ENCODE peak calls at places on chromosomes 12 and 14, in seven cellular contexts. V is MCF 10A, K is ovary, B is fibroblast of lung, D is cardiac fibroblast, Y is heart right ventricle, O is chondrocyte. H is an unnamed sample.

GRCh38 chr12:106722854-106723253 is 51.6 kb upstream of the RIC8B start:
- DNase-seq in V (no peak), K (no peak), B (no peak), D (no peak), Y (no peak), O (no peak), H (no peak)

GRCh38 chr12:93139028-93139665 is 210.1 kb upstream of the EEA1 start:
- DNase-seq in V (no peak), K (no peak), B (no peak), D (no peak), Y (no peak), O (no peak), H (no peak)

GRCh38 chr14:23951590-23952143 is 1.9 kb upstream of the DHRS4 start:
- DNase-seq in V (no peak), K (no peak), B (no peak), D (no peak), Y (no peak), O (no peak), H (no peak)

GRCh38 chr12:6954754-6955461 is 3.8 kb downstream of the PTPN6 start:
- DNase-seq in V (no peak), K (no peak), B (no peak), D (no peak), Y (no peak), O (peak), H (no peak)

GRCh38 chr12:46556105-46556559 is 183.6 kb upstream of the SLC38A2 start:
- DNase-seq in V (peak), K (no peak), B (peak), D (peak), Y (no peak), O (no peak), H (no peak)

GRCh38 chr14:55388160-55388559 is 23.5 kb downstream of the ATG14 start:
- DNase-seq in V (no peak), K (no peak), B (peak), D (peak), Y (no peak), O (no peak), H (no peak)

GRCh38 chr12:72075401-72075800 is 136.8 kb downstream of the TPH2 start:
- DNase-seq in V (no peak), K (no peak), B (no peak), D (no peak), Y (no peak), O (no peak), H (no peak)

GRCh38 chr14:105207460-105207901 is 26.4 kb upstream of the NUDT14 start:
- DNase-seq in V (no peak), K (no peak), B (no peak), D (no peak), Y (peak), O (no peak), H (no peak)

GRCh38 chr12:97575792-97576191 is 113.2 kb downstream of the RMST start:
- DNase-seq in V (no peak), K (no peak), B (no peak), D (no peak), Y (no peak), O (no peak), H (no peak)

GRCh38 chr12:14935031-14935430 is 3.3 kb downstream of the ERP27 start:
- DNase-seq in V (no peak), K (no peak), B (no peak), D (no peak), Y (no peak), O (no peak), H (no peak)

DNA sequence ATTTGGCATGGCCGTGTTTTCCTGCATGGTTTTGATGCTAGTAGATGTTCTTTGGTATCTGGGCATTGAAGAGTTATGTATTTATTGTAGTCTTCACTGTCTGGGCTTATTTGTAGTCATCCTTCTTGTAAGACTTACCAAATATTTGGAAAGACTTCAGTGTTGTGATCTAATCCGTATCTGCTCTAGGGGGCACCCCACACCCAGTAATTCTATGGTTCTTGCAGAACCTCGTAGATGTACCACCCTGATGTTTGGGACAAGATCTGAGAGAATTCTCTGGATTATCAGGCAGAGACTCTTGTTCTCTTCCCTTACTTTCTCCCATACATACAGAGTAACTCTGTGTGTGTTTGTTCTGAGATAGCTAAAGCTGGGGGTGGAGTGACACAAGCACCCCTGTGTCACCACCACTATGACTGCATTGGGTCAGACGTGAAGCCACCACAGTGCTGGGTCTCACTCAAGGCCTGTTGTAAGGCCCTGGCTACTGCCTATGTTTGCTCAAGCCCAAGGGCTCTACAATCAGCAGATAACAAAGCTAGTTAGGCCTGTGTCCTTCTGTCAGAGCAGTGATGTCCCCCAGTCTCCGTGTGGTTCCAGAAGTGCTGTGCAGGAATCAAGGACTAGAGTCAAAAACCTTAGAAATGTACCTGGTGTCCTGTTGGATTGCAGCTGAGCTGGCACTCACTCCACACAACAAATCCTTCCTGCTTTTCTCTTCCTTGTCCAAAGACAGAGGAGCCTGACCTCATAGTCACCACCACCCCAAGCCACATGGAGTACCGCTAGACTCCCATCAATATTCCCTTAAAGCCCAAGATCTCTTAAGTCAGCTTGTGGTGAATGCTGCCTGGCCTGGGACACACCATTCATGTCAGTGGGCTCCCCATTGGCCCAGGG is 9.5 kb downstream of the RDH16 start:
- DNase-seq in V (peak), K (no peak), B (no peak), D (peak), Y (no peak), O (no peak), H (no peak)
- TF ChIP-seq CTCF in V (no peak), K (no peak), B (no peak), D (no peak), Y (peak), O (no peak), H (no peak)

GRCh38 chr14:68774771-68775613 is 17.9 kb downstream of the ZFP36L1 start:
- DNase-seq in V (peak), K (no peak), B (no peak), D (peak), Y (no peak), O (no peak), H (no peak)
- TF ChIP-seq CTCF in V (no peak), K (no peak), B (no peak), D (no peak), Y (no peak), O (peak), H (no peak)

GRCh38 chr12:123808167-123808566 is 46.1 kb downstream of the DNAH10 start:
- DNase-seq in V (peak), K (no peak), B (no peak), D (peak), Y (no peak), O (no peak), H (peak)
- TF ChIP-seq CTCF in V (peak), K (no peak), B (peak), D (peak), Y (no peak), O (peak), H (no peak)

DNA sequence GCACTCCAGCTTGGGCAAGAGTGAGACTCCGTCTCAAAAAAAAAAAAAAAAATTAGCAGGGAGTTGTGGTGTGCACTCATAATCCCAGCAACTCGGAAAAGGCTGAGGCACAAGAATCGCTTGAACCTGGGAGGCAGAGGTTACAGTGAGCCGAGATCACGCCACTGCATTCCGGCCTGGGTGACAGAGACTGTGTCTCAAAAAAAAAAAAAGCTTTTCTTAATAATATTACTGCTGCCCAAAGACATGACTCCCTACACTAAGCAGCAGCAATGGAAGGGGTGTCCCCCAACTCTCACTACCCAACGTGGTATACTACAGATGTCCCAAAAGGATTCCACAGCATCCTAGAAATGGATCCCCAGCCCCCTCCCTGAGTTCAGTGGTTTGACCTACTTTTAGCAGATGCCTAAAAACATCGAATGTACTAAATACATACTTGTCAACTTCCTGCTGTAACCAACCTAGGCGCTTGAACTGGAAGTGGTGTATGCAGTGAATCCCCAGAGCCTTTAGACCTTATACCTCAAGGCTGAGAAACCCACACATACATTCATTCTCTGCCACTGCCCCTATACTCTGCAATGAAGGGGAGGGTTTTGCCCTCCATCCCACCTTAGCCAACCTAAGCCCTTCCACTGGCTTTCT is 8.5 kb upstream of the FKBP11 start:
- DNase-seq in V (no peak), K (no peak), B (no peak), D (no peak), Y (no peak), O (no peak), H (no peak)
- TF ChIP-seq CTCF in V (no peak), K (no peak), B (no peak), D (no peak), Y (no peak), O (no peak), H (no peak)

GRCh38 chr12:53290661-53291060 is 4.7 kb upstream of the PFDN5 start:
- DNase-seq in V (no peak), K (no peak), B (peak), D (peak), Y (no peak), O (no peak), H (no peak)
- TF ChIP-seq CTCF in V (no peak), K (no peak), B (no peak), D (no peak), Y (no peak), O (no peak), H (no peak)

DNA sequence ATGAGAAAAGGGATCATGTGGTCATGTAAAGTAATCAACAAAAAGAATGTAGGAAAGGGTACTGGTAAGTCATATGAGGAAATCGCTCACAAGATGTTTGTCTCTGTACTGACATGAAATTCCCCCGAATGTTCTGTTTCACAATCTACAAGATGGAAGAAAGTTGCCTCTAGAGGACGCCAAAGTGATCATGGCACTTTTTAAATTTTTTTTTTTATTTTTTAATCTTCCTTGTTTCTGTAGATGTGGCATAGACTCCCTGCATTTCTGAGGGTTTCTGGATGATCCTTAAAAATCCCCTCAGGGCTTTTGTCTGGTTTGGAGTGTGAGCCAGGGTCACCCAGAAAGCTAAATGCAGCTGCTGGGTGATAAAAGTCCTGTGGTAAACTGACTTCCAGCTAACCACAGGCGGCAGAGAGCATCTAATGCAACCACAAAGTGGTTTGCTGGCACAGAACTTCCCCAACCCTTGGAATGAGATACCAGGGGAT is 393.6 kb downstream of the CCDC91 start:
- DNase-seq in V (peak), K (no peak), B (peak), D (peak), Y (no peak), O (no peak), H (no peak)
- TF ChIP-seq CTCF in V (no peak), K (no peak), B (no peak), D (peak), Y (no peak), O (peak), H (no peak)

GRCh38 chr14:101054671-101055070 is 151.1 kb upstream of the RTL1 start:
- DNase-seq in V (no peak), K (no peak), B (no peak), D (no peak), Y (no peak), O (peak), H (no peak)

GRCh38 chr14:101056446-101056845 is 152.9 kb upstream of the RTL1 start:
- DNase-seq in V (no peak), K (no peak), B (peak), D (no peak), Y (no peak), O (no peak), H (no peak)

GRCh38 chr14:101057394-101057793 is 153.9 kb upstream of the RTL1 start:
- DNase-seq in V (no peak), K (no peak), B (no peak), D (no peak), Y (no peak), O (no peak), H (no peak)

GRCh38 chr14:101055106-101055662 is 151.7 kb upstream of the RTL1 start:
- DNase-seq in V (no peak), K (no peak), B (no peak), D (no peak), Y (no peak), O (peak), H (no peak)

GRCh38 chr14:101055776-101056374 is 152.4 kb upstream of the RTL1 start:
- DNase-seq in V (no peak), K (peak), B (peak), D (peak), Y (no peak), O (peak), H (no peak)
- TF ChIP-seq CTCF in V (no peak), K (no peak), B (no peak), D (no peak), Y (no peak), O (no peak), H (no peak)